ENCODE peak calls at places on chromosomes 6 and 20, in four cellular contexts. K is RPMI7951, O is KBM-7, P is tibial nerve. T is an unnamed sample.

GRCh38 chr6:167073679-167074274 is 49.1 kb upstream of the CCR6 start:
- DNase-seq in K (no peak), O (peak), P (no peak), T (no peak)

GRCh38 chr20:31260326-31260932 is 3.0 kb downstream of the DEFB115 start:
- DNase-seq in K (peak), O (peak), P (no peak), T (peak)

GRCh38 chr20:53493201-53493908 is 100.3 kb downstream of the ZNF217 start:
- DNase-seq in K (no peak), O (no peak), P (no peak), T (no peak)

GRCh38 chr6:106476326-106477105 is 116.0 kb downstream of the CRYBG1 start:
- DNase-seq in K (peak), O (no peak), P (no peak), T (no peak)

GRCh38 chr6:36360241-36361054 is 23.8 kb upstream of the BNIP5 start:
- DNase-seq in K (peak), O (peak), P (peak), T (peak)

GRCh38 chr6:111710911-111711310 is 105.2 kb upstream of the TRAF3IP2 start:
- DNase-seq in K (no peak), O (no peak), P (no peak), T (no peak)

GRCh38 chr6:107815846-107816245 is 8.3 kb downstream of the SCML4 start:
- DNase-seq in K (no peak), O (no peak), P (no peak), T (no peak)

GRCh38 chr6:157531169-157531985 is 150.4 kb downstream of the ZDHHC14 start:
- DNase-seq in K (no peak), O (no peak), P (no peak), T (no peak)

GRCh38 chr6:17721671-17722070 is 14.9 kb upstream of the NUP153 start:
- DNase-seq in K (no peak), O (no peak), P (no peak), T (no peak)

GRCh38 chr6:27839303-27840081 is 72.7 kb downstream of the OR2B2 start:
- DNase-seq in K (peak), O (peak), P (peak), T (peak)